ENCODE peak calls at places on chromosomes 11 and 22, in nine cellular contexts. F, D, Y, V, U, J, O, N and T are unnamed samples.

GRCh38 chr11:78420255-78420764 is 2.7 kb upstream of the GAB2 start:
- DNase-seq in U (peak), Y (peak), N (peak), J (peak), D (peak), V (peak), O (peak), F (peak), T (peak)

GRCh38 chr11:132450631-132451030 is 1080.2 kb downstream of the NTM start:
- DNase-seq in U (no peak), D (no peak), J (no peak), F (no peak), O (no peak), N (no peak), V (no peak), Y (no peak), T (no peak)

GRCh38 chr11:62931501-62932278 is 10.5 kb upstream of the CHRM1 start:
- DNase-seq in Y (no peak), O (no peak), V (no peak), F (peak), U (no peak), D (no peak), J (no peak), N (no peak), T (no peak)

GRCh38 chr11:46947399-46948077 is 11.0 kb downstream of the CSTPP1 start:
- DNase-seq in J (peak), F (no peak), O (no peak), Y (no peak), D (no peak), V (no peak), U (no peak), N (no peak), T (no peak)

GRCh38 chr22:43343262-43343988 is at the start of gene SCUBE1:
- DNase-seq in F (no peak), O (peak), D (no peak), J (peak), N (peak), Y (no peak), U (no peak), V (peak), T (no peak)

GRCh38 chr11:78354741-78355705 is 62.6 kb downstream of the GAB2 start:
- DNase-seq in F (no peak), J (peak), O (no peak), V (no peak), D (no peak), U (peak), N (no peak), Y (no peak), T (no peak)

GRCh38 chr22:37759281-37759680 is 48.5 kb upstream of the GCAT start:
- DNase-seq in D (no peak), J (no peak), N (no peak), F (no peak), V (no peak), U (no peak), Y (no peak), O (no peak), T (no peak)

GRCh38 chr22:45574069-45574703 is 71.5 kb downstream of the FBLN1 start:
- DNase-seq in V (no peak), J (no peak), U (no peak), D (no peak), O (no peak), N (no peak), Y (no peak), F (no peak), T (no peak)

GRCh38 chr11:12531020-12531419 is 143.2 kb upstream of the TEAD1 start:
- DNase-seq in V (no peak), D (no peak), O (no peak), N (no peak), F (no peak), J (no peak), Y (no peak), U (no peak), T (no peak)

GRCh38 chr11:12677131-12677530 is 2.9 kb downstream of the TEAD1 start:
- DNase-seq in N (no peak), F (peak), D (no peak), O (no peak), V (no peak), Y (no peak), U (no peak), J (peak), T (no peak)

GRCh38 chr11:64357904-64358535 is 942 bp upstream of the RPS6KA4 start:
- DNase-seq in N (peak), D (no peak), U (no peak), F (peak), O (peak), Y (no peak), J (no peak), V (no peak), T (no peak)

GRCh38 chr22:19063581-19064353 is 58.4 kb downstream of the DGCR2 start:
- DNase-seq in O (no peak), U (no peak), F (no peak), V (no peak), N (no peak), Y (no peak), D (no peak), J (no peak), T (no peak)

GRCh38 chr11:63829823-63830489 is 9.0 kb upstream of the MARK2 start:
- DNase-seq in U (no peak), J (peak), D (no peak), V (peak), F (no peak), Y (no peak), O (no peak), N (no peak), T (no peak)

GRCh38 chr22:45413368-45414211 is at the start of the genes RIBC2 and SMC1B:
- DNase-seq in J (peak), F (no peak), U (peak), V (peak), N (peak), Y (peak), D (peak), O (peak), T (peak)

GRCh38 chr11:65524747-65525658 is at the start of gene SCYL1:
- DNase-seq in D (no peak), J (peak), O (peak), Y (no peak), U (peak), F (peak), N (peak), V (peak), T (no peak)

GRCh38 chr22:50314455-50315288 is 7.2 kb upstream of the PLXNB2 start:
- DNase-seq in U (no peak), V (peak), F (no peak), J (no peak), O (peak), Y (no peak), D (no peak), N (peak), T (no peak)

GRCh38 chr11:13287026-13287425 is 9.4 kb downstream of the BMAL1 start:
- DNase-seq in Y (no peak), F (no peak), N (peak), O (peak), D (no peak), U (no peak), J (no peak), V (no peak), T (no peak)

GRCh38 chr11:89205378-89205777 is 27.7 kb downstream of the TYR start:
- DNase-seq in D (no peak), F (no peak), Y (no peak), V (no peak), N (no peak), J (no peak), U (no peak), O (no peak), T (no peak)

GRCh38 chr22:50473855-50474671 is 772 bp downstream of the SBF1 start:
- DNase-seq in J (peak), F (no peak), V (peak), N (peak), Y (no peak), U (no peak), O (no peak), D (peak), T (no peak)

GRCh38 chr11:46180741-46181140 is 59.5 kb upstream of the PHF21A start:
- DNase-seq in J (no peak), N (no peak), F (no peak), O (no peak), U (no peak), Y (no peak), D (no peak), V (no peak), T (no peak)

GRCh38 chr11:130612291-130612802 is 163.9 kb downstream of the ADAMTS15 start:
- DNase-seq in N (no peak), V (no peak), F (peak), O (no peak), J (no peak), Y (no peak), U (no peak), D (peak), T (no peak)

GRCh38 chr22:48316245-48316875 is 1511.3 kb downstream of the BRD1 start:
- DNase-seq in F (no peak), O (no peak), N (no peak), U (no peak), J (no peak), V (no peak), D (no peak), Y (no peak), T (no peak)

GRCh38 chr11:130817608-130817944 is 98.7 kb downstream of the SNX19 start:
- DNase-seq in U (no peak), N (no peak), V (no peak), D (peak), J (no peak), F (no peak), O (no peak), Y (no peak), T (no peak)

GRCh38 chr11:114308689-114309089 is 12.5 kb downstream of the NNMT start:
- DNase-seq in D (peak), Y (no peak), V (no peak), F (no peak), N (no peak), O (no peak), J (no peak), U (peak), T (no peak)

GRCh38 chr22:30606455-30607299 is at the start of gene TCN2:
- DNase-seq in N (peak), F (peak), U (peak), D (peak), O (peak), J (peak), Y (no peak), V (peak), T (peak)

GRCh38 chr11:75606099-75606498 is 44.0 kb downstream of the SERPINH1 start:
- DNase-seq in Y (no peak), U (no peak), J (no peak), N (no peak), V (no peak), O (no peak), D (no peak), F (no peak), T (no peak)

GRCh38 chr11:74307409-74307808 is 4.0 kb downstream of the P4HA3 start:
- DNase-seq in N (no peak), V (no peak), D (peak), U (no peak), F (no peak), Y (no peak), O (no peak), J (no peak), T (no peak)

GRCh38 chr11:103619480-103619879 is 417.0 kb upstream of the DDI1 start:
- DNase-seq in F (no peak), J (no peak), D (no peak), N (no peak), O (no peak), Y (no peak), U (no peak), V (no peak), T (no peak)

GRCh38 chr11:113341388-113342165 is 27.2 kb downstream of the TTC12 start:
- DNase-seq in O (no peak), F (no peak), D (peak), V (no peak), N (no peak), U (no peak), J (no peak), Y (no peak), T (no peak)

GRCh38 chr11:86418929-86419328 is 44.2 kb downstream of the CCDC81 start:
- DNase-seq in F (no peak), D (peak), N (no peak), Y (no peak), U (no peak), J (peak), O (no peak), V (no peak), T (no peak)

GRCh38 chr22:47166446-47167016 is 404.1 kb downstream of the TBC1D22A start:
- DNase-seq in D (no peak), J (no peak), V (no peak), Y (no peak), O (no peak), F (no peak), U (no peak), N (no peak), T (no peak)

GRCh38 chr11:128572965-128573364 is 14.4 kb downstream of the ETS1 start:
- DNase-seq in V (no peak), F (no peak), N (no peak), Y (no peak), O (no peak), J (no peak), D (no peak), U (no peak), T (no peak)

GRCh38 chr22:44940121-44940520 is 69.7 kb downstream of the PHF21B start:
- DNase-seq in U (no peak), J (peak), F (no peak), V (no peak), N (no peak), Y (no peak), D (no peak), O (no peak), T (no peak)

GRCh38 chr11:15800121-15800800 is 556.1 kb downstream of the SOX6 start:
- DNase-seq in Y (no peak), O (no peak), F (no peak), U (no peak), V (no peak), D (peak), N (peak), J (no peak), T (no peak)

GRCh38 chr11:1476946-1477736 is 9.4 kb downstream of the MOB2 start:
- DNase-seq in U (no peak), Y (no peak), O (no peak), F (no peak), D (no peak), J (no peak), V (no peak), N (no peak), T (no peak)

GRCh38 chr11:492416-493226 is 14.4 kb downstream of the RNH1 start:
- DNase-seq in F (no peak), N (no peak), V (peak), U (no peak), D (no peak), Y (no peak), O (no peak), J (no peak), T (no peak)